ENCODE peak calls at places on chromosomes 1 and 21, in seven cellular contexts. Y is HFF-Myc; G is Peyer's patch; A is cardiac fibroblast; E is dorsolateral prefrontal cortex; F is aorta; J is CD8-positive, alpha-beta T cell. R is an unnamed sample.

GRCh38 chr1:23403038-23403336 is 21.6 kb downstream of the TCEA3 start:
- DNase-seq in E (no peak), Y (peak; percentile 56), J (no peak), G (peak; percentile 60), F (no peak), A (peak; percentile 62), R (no peak)

GRCh38 chr1:213374369-213374768 is 323.3 kb downstream of the RPS6KC1 start:
- DNase-seq in J (peak; percentile 32), G (peak; percentile 71), F (peak; percentile 69), A (peak; percentile 63), Y (peak; percentile 19), E (no peak), R (no peak)

GRCh38 chr1:34268311-34269042 is 91.8 kb downstream of the C1orf94 start:
- DNase-seq in Y (peak; percentile 61), A (no peak), J (no peak), G (no peak), F (no peak), E (no peak), R (no peak)

GRCh38 chr1:85283475-85284199 is 7.2 kb upstream of the BCL10 start:
- DNase-seq in Y (no peak), F (no peak), J (no peak), G (peak; percentile 82), E (peak; percentile 51), A (no peak), R (no peak)

GRCh38 chr1:30444850-30445249 is 278.5 kb downstream of the MATN1 start:
- DNase-seq in F (no peak), J (no peak), E (no peak), Y (no peak), A (no peak), G (no peak), R (no peak)

GRCh38 chr1:11912000-11912399 is 14.2 kb downstream of the KIAA2013 start:
- DNase-seq in G (no peak), A (no peak), J (no peak), E (no peak), Y (no peak), F (no peak), R (no peak)

GRCh38 chr21:46557469-46557868 is 47.4 kb downstream of the S100B start:
- DNase-seq in F (no peak), J (no peak), A (no peak), E (peak; percentile 45), G (no peak), Y (no peak), R (no peak)

GRCh38 chr1:21944261-21945074 is 7.4 kb upstream of the HSPG2 start:
- DNase-seq in E (no peak), Y (no peak), G (no peak), F (no peak), J (no peak), A (peak; percentile 48), R (no peak)

GRCh38 chr1:24111264-24111997 is 504 bp downstream of the MYOM3 start:
- DNase-seq in A (peak; percentile 32), J (no peak), E (no peak), G (peak; percentile 44), F (peak; percentile 88), Y (no peak), R (no peak)

GRCh38 chr1:73366734-73367413 is 831.1 kb downstream of the LRRIQ3 start:
- DNase-seq in G (no peak), F (no peak), A (no peak), E (no peak), J (no peak), Y (no peak), R (no peak)

GRCh38 chr1:165666152-165666551 is 32.2 kb downstream of the ALDH9A1 start:
- DNase-seq in A (peak; percentile 57), F (no peak), E (no peak), G (no peak), Y (no peak), J (no peak), R (no peak)

GRCh38 chr1:227869851-227870305 is 54.4 kb downstream of the PRSS38 start:
- DNase-seq in F (no peak), E (no peak), J (no peak), A (no peak), G (peak; percentile 47), Y (peak; percentile 97), R (no peak)

DNA sequence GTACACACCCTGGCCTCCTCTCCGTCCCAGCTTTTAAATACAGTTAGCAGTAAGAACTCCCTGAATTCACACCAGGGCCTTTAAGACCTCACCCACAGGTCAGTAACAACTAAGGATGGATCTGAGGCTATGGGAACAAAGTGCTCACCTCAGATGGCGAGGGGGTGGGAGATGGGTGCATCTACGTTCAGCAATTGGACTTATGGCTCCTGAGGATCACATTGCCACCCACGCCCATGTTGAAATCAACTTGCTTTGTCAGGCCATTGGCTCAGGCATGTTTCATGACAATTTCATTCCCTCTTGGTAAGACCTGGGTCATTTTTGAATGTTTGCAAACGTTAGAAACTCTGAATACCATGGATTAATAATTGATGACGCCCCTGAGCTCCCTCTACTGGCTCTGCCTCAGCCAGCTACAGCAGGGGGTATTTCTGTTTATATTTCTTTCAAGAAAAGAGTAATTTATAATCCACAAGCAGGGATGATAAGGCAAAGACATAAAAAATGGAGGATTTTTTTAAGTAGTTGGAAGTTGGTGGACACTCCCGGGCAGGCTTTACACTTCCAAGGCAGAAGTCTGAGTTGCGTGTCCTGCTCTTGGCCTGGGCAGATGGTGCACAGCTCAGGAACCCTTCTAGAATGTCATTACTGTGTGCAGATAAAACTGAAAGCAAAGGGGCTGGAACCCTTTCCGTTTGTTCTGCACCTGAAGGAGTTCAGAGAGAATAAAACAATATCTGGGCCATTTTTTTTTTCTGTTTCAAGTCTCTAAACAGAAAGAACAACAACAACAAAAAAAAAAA is 13.7 kb upstream of the LBR start:
- DNase-seq in E (no peak), A (no peak), J (no peak), Y (no peak), F (no peak), G (peak; percentile 77), R (no peak)
- H3K4me3 ChIP-seq in E (no peak overlapping the region), A (no peak overlapping the region), J (peak overlapping the region; percentile 14), Y (no peak overlapping the region), F (no peak overlapping the region), G (no peak overlapping the region), R (no peak overlapping the region)

DNA sequence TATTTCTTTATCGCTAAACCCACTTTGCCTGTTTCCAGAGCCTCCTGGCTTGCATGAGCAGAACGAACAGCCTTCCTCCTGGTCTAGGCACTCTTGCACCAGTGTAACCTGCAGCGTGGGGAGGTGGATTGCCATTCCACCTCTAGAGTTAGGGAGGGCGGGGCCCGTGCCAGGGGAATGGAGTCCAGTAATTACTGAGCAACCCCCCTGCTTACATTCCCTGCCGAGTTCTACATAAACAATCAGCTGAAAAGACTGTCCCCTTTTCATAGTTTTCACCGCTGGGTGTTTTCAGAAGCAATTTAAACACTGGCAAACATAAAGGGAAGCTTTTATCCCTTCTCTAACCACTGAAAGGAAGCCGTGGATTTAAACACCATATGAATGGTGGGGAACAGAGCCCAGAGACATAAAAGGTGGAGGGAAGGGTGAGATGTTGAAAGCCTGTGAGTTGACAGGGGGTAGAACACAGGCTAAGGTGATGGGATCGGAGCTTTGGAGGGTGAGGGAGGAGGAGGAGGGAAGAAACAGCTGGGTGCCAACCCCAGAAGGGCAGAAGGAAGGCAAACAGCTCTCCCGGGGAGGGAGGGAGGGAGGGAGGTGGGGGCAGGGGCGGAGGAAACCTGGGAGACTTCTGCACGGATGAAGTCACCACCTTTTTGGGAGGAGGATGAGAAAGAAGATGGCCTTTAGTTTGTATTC is 68.0 kb upstream of the WDR26 start:
- DNase-seq in G (peak; percentile 50), J (no peak), Y (no peak), E (no peak), F (no peak), A (no peak), R (no peak)
- H3K4me3 ChIP-seq in G (no peak overlapping the region), J (no peak overlapping the region), Y (no peak overlapping the region), E (peak overlapping the region; percentile 10), F (no peak overlapping the region), A (no peak overlapping the region), R (no peak overlapping the region)

DNA sequence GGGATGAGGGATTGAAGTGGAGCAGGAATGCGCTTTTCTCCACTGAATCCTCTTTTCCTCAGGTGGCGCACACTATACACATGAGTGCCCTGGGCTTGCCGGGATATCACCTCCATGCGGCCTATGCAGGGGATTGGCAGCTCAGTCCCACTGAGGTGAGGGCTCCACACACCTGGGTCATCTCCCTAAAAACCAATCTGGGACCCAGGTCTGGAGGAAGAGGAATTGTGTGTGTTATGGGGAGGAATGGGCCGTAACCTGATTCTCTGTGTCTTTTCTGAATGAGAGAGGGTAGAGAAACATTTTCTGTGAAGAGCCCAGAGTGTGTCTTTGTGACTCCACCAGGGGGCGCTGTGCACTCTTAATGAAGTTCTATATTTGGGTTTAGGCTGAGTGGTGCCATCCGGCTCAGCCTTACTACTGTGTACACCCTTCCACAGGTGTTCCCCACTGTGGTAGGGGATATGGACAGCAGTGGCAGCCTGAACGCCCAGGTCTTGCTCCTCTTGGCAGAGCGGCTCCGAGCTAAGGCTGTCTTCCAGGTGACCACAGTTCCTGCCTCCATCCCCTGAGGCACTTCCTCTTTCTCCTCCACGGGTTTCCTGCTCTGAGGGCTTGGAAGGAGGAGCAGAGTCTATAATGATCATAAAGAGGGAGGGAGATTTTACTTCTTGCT is 1.5 kb downstream of the TOMM40L start:
- DNase-seq in G (peak; percentile 93), E (peak; percentile 79), Y (peak; percentile 55), A (peak; percentile 85), J (peak; percentile 94), F (peak; percentile 89), R (peak; percentile 64)
- H3K4me3 ChIP-seq in G (peak overlapping the region; percentile 83), E (peak overlapping the region; percentile 78), Y (peak overlapping the region; percentile 65), A (no peak overlapping the region), J (no peak overlapping the region), F (no peak overlapping the region), R (peak overlapping the region; percentile 77)

GRCh38 chr1:40372658-40373322 is 737 bp upstream of the SMAP2 start:
- DNase-seq in J (no peak), Y (no peak), G (no peak), A (no peak), F (no peak), E (no peak), R (no peak)
- H3K4me3 ChIP-seq in J (peak overlapping the region; percentile 81), Y (peak overlapping the region; percentile 92), G (no peak overlapping the region), A (no peak overlapping the region), F (no peak overlapping the region), E (peak overlapping the region; percentile 94), R (peak overlapping the region; percentile 47)

GRCh38 chr1:72285074-72285425 is 2.7 kb upstream of the NEGR1 start:
- DNase-seq in E (peak; percentile 56), G (no peak), A (no peak), Y (no peak), J (no peak), F (no peak), R (no peak)
- H3K4me3 ChIP-seq in E (peak overlapping the region; percentile 78), G (peak overlapping the region; percentile 63), A (peak overlapping the region; percentile 78), Y (peak overlapping the region; percentile 50), J (peak overlapping the region; percentile 80), F (peak overlapping the region; percentile 37), R (no peak overlapping the region)

GRCh38 chr1:1347026-1347595 is 2.1 kb downstream of the DVL1 start:
- DNase-seq in Y (no peak), E (no peak), A (no peak), J (no peak), F (no peak), G (no peak), R (no peak)
- H3K4me3 ChIP-seq in Y (peak overlapping the region; percentile 83), E (peak overlapping the region; percentile 61), A (no peak overlapping the region), J (no peak overlapping the region), F (no peak overlapping the region), G (peak overlapping the region; percentile 93), R (no peak overlapping the region)

GRCh38 chr1:53016705-53017104 is 45.3 kb upstream of the PODN start:
- DNase-seq in Y (no peak), G (no peak), A (peak; percentile 73), J (no peak), E (no peak), F (no peak), R (no peak)
- H3K4me3 ChIP-seq in Y (no peak overlapping the region), G (no peak overlapping the region), A (no peak overlapping the region), J (no peak overlapping the region), E (no peak overlapping the region), F (no peak overlapping the region), R (no peak overlapping the region)

GRCh38 chr1:61274979-61275378 is 192.6 kb downstream of the NFIA start:
- DNase-seq in J (no peak), A (peak; percentile 21), Y (no peak), F (no peak), E (no peak), G (no peak), R (no peak)
- H3K4me3 ChIP-seq in J (no peak overlapping the region), A (no peak overlapping the region), Y (no peak overlapping the region), F (peak overlapping the region; percentile 59), E (peak overlapping the region; percentile 42), G (no peak overlapping the region), R (no peak overlapping the region)